ENCODE peak calls at places on chromosomes 12 and 14, in six cellular contexts. H is transverse colon, S is adrenal gland, X is A549, B is gastrocnemius medialis, R is stomach. Q is an unnamed sample.

GRCh38 chr12:51424094-51424661 is 453 bp upstream of the SLC4A8 start:
- DNase-seq in H (no peak), X (no peak), B (no peak), R (no peak), S (no peak), Q (no peak)

GRCh38 chr14:22982477-22983245 is at the start of gene AJUBA:
- DNase-seq in B (peak), H (peak), S (peak), R (peak), X (peak), Q (peak)

GRCh38 chr14:95545769-95546168 is 10.9 kb downstream of the GLRX5 start:
- DNase-seq in X (peak), S (no peak), B (no peak), H (no peak), R (no peak), Q (peak)

GRCh38 chr14:54317396-54317795 is 79.4 kb upstream of the CDKN3 start:
- DNase-seq in B (no peak), X (no peak), H (no peak), S (no peak), R (no peak), Q (no peak)

GRCh38 chr14:102078344-102078743 is 8.5 kb downstream of the HSP90AA1 start:
- DNase-seq in X (no peak), B (no peak), R (no peak), S (no peak), H (no peak), Q (no peak)

GRCh38 chr12:126198966-126199692 is 1133.9 kb downstream of the AACS start:
- DNase-seq in H (no peak), S (no peak), R (peak), B (no peak), X (no peak), Q (no peak)

GRCh38 chr12:6430990-6431353 is 13.8 kb upstream of the CD27 start:
- DNase-seq in X (no peak), B (no peak), H (no peak), R (peak), S (peak), Q (no peak)

GRCh38 chr12:129900306-129900705 is 3.5 kb downstream of the TMEM132D start:
- DNase-seq in X (no peak), B (no peak), R (no peak), S (no peak), H (no peak), Q (no peak)

GRCh38 chr14:74949859-74950572 is 5.4 kb downstream of the PGF start:
- DNase-seq in S (no peak), X (no peak), B (no peak), R (no peak), H (no peak), Q (no peak)

GRCh38 chr12:95147836-95148235 is 69.4 kb downstream of the FGD6 start:
- DNase-seq in S (no peak), X (no peak), R (no peak), H (no peak), B (no peak), Q (no peak)

GRCh38 chr12:120538281-120539156 is 4.4 kb downstream of the RNF10 start:
- DNase-seq in B (peak), H (peak), R (peak), S (peak), X (no peak), Q (peak)

GRCh38 chr12:18462437-18462836 is 201.1 kb downstream of the PIK3C2G start:
- DNase-seq in H (no peak), S (peak), B (no peak), R (no peak), X (no peak), Q (no peak)

GRCh38 chr14:91829511-91829910 is 37.8 kb downstream of the TC2N start:
- DNase-seq in S (no peak), H (no peak), X (no peak), R (no peak), B (no peak), Q (no peak)

GRCh38 chr12:10926263-10926662 is 2.8 kb upstream of the PRH2 start:
- DNase-seq in R (no peak), X (no peak), H (no peak), S (no peak), B (no peak), Q (no peak)

GRCh38 chr12:126338031-126338441 is 1272.8 kb downstream of the AACS start:
- DNase-seq in R (no peak), X (no peak), H (no peak), S (no peak), B (no peak), Q (no peak)

GRCh38 chr14:91373591-91374245 is 43.9 kb downstream of the CCDC88C start:
- DNase-seq in B (no peak), X (no peak), R (no peak), H (no peak), S (no peak), Q (peak)

GRCh38 chr14:44963775-44964380 is 1.9 kb downstream of the TOGARAM1 start:
- DNase-seq in S (peak), R (no peak), X (no peak), H (no peak), B (no peak), Q (peak)

GRCh38 chr14:63203618-63204406 is 431 bp upstream of the RHOJ start:
- DNase-seq in S (peak), B (peak), X (no peak), H (peak), R (peak), Q (peak)

GRCh38 chr14:81234268-81234667 is 13.5 kb upstream of the GTF2A1 start:
- DNase-seq in X (no peak), H (no peak), R (no peak), S (no peak), B (no peak), Q (no peak)

GRCh38 chr12:104582739-104583138 is 126.0 kb downstream of the CHST11 start:
- DNase-seq in H (peak), X (no peak), S (no peak), R (no peak), B (no peak), Q (no peak)

GRCh38 chr12:25884920-25885234 is 73.6 kb upstream of the RASSF8 start:
- DNase-seq in S (no peak), H (no peak), B (no peak), X (no peak), R (no peak), Q (no peak)

GRCh38 chr12:101019667-101020066 is 190.4 kb downstream of the SLC5A8 start:
- DNase-seq in H (no peak), S (no peak), R (no peak), X (no peak), B (no peak), Q (no peak)

GRCh38 chr12:82973601-82974000 is 286.9 kb downstream of the TMTC2 start:
- DNase-seq in X (no peak), S (no peak), H (no peak), B (no peak), R (no peak), Q (no peak)

GRCh38 chr12:28498850-28499249 is 308.6 kb downstream of the CCDC91 start:
- DNase-seq in S (no peak), H (no peak), R (no peak), X (no peak), B (no peak), Q (no peak)

GRCh38 chr12:45833401-45833800 is 103.9 kb downstream of the ARID2 start:
- DNase-seq in H (no peak), X (no peak), S (no peak), B (no peak), R (no peak), Q (no peak)

GRCh38 chr12:47271800-47272230 is 192.1 kb upstream of the AMIGO2 start:
- DNase-seq in R (no peak), X (no peak), B (no peak), H (no peak), S (no peak), Q (no peak)

GRCh38 chr12:15323530-15323929 is 1.2 kb downstream of the PTPRO start:
- DNase-seq in R (no peak), S (no peak), H (no peak), B (no peak), X (no peak), Q (no peak)

GRCh38 chr12:102459314-102459713 is 21.0 kb downstream of the IGF1 start:
- DNase-seq in H (no peak), B (no peak), S (no peak), R (no peak), X (no peak), Q (no peak)

GRCh38 chr14:102493585-102493984 is 16.0 kb downstream of the ANKRD9 start:
- DNase-seq in X (no peak), R (no peak), H (no peak), B (no peak), S (no peak), Q (no peak)

GRCh38 chr14:34361504-34362011 is 100.5 kb downstream of the SPTSSA start:
- DNase-seq in X (no peak), S (no peak), B (no peak), H (no peak), R (no peak), Q (no peak)

DNA sequence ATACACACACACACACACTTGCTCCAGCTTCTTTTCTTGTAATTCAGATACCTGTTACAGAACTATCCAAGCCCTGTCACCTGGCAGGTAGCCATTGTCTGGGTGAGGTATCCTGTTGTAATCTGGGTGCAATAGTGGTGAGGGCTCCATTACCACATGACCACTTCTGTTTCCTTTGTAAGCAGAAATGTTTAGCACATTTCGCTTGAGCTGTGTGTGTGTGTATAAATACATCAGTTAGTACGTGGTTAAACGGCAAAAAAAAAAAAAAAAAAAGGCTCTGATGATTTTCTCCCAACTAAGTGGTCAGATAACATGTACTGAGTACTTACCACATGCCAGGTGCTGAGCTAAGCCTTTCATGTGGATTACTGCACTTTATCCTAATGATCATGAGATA is 129.3 kb upstream of the SSTR1 start:
- DNase-seq in S (no peak), H (peak), B (no peak), R (peak), X (no peak), Q (no peak)
- TF ChIP-seq POLR2A in S (no peak), H (no peak), B (no peak), R (no peak), X (no peak), Q (no peak)

DNA sequence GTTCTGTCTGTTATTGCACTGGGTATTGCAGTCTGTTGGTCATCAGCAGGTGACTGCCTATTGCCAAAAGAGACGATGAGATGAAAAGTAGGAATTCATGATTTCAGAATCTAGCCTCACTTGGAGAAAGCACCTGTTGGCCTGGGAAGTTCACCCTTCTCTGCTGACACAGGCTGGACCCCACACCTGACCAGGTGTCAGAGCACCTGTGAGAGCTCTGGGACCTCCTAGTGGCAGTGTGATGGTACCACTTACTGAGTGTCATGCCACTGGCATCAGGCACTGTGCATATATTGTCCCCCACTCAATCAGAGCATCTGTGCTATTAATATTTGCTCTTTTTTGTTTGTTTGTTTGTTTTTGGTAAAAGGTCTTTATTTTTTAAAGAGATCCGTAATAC is 68.0 kb downstream of the RASSF3 start:
- DNase-seq in X (no peak), H (no peak), R (no peak), B (no peak), S (no peak), Q (no peak)
- TF ChIP-seq CTCF in X (no peak), H (peak), R (no peak), B (no peak), S (no peak), Q (no peak)

DNA sequence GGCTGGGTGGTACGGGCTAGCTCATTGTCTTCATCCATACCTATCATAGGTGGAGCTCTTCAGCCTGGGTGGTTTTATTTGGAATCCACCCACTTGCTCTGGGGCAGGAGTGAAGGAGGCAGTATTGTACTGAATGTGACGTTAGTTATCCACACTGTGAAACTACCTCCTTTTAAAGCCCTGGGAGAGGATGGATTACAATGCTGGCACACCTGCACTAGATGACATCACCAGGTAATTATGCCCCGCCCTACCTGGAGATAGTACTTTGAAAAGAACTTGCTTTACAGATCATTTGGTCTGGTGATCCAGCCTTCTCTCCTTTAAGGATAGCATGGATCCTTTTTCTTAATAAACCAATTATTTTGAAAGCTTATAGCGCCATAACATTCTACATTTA is 78.0 kb downstream of the B4GALNT3 start:
- DNase-seq in R (peak), H (peak), S (no peak), X (no peak), B (no peak), Q (no peak)
- TF ChIP-seq POLR2A in R (no peak), H (peak), S (no peak), X (no peak), B (no peak), Q (no peak)

GRCh38 chr12:99390707-99391106 is 256.8 kb upstream of the GARIN6 start:
- DNase-seq in X (peak), H (no peak), S (peak), B (no peak), R (no peak), Q (peak)
- TF ChIP-seq CTCF in X (peak), H (no peak), S (peak), B (no peak), R (no peak), Q (peak)